ENCODE peak calls at places on chromosome 18, in six cellular contexts. D is brain microvascular endothelial cell, X is right cardiac atrium, J is adrenal gland, Y is GM23338, A is esophagus squamous epithelium. E is an unnamed sample.
A peak's percentile ranks its signal among the peaks of the same experiment; 100 is the strongest.

GRCh38 chr18:42107287-42108045 is 152.4 kb downstream of the PIK3C3 start:
- DNase-seq in D (no peak), X (no peak), J (no peak), Y (no peak), A (no peak), E (no peak)

GRCh38 chr18:37249895-37250618 is 315.5 kb downstream of the CELF4 start:
- DNase-seq in D (no peak), X (no peak), J (no peak), Y (no peak), A (no peak), E (no peak)

GRCh38 chr18:79485788-79486355 is 90.1 kb downstream of the NFATC1 start:
- DNase-seq in D (peak; percentile 86), X (peak; percentile 60), J (no peak), Y (no peak), A (no peak), E (peak; percentile 55)

GRCh38 chr18:9103488-9103887 is 989 bp downstream of the NDUFV2 start:
- DNase-seq in D (no peak), X (no peak), J (no peak), Y (no peak), A (no peak), E (peak; percentile 33)

GRCh38 chr18:45248240-45248903 is 366.9 kb upstream of the SLC14A2 start:
- DNase-seq in D (peak; percentile 69), X (peak; percentile 42), J (peak; percentile 42), Y (no peak), A (no peak), E (no peak)

GRCh38 chr18:9323750-9324445 is 10.7 kb upstream of the TWSG1 start:
- DNase-seq in D (no peak), X (no peak), J (no peak), Y (no peak), A (no peak), E (no peak)

GRCh38 chr18:22872894-22873537 is 60.1 kb upstream of the RBBP8 start:
- DNase-seq in D (no peak), X (no peak), J (no peak), Y (no peak), A (no peak), E (peak; percentile 27)

GRCh38 chr18:28127228-28127627 is 49.7 kb downstream of the CDH2 start:
- DNase-seq in D (no peak), X (peak; percentile 67), J (no peak), Y (no peak), A (no peak), E (no peak)

GRCh38 chr18:12391487-12392136 is 14.6 kb upstream of the AFG3L2 start:
- DNase-seq in D (peak; percentile 62), X (no peak), J (peak; percentile 52), Y (peak; percentile 73), A (no peak), E (peak; percentile 86)

GRCh38 chr18:59052965-59053960 is 86.4 kb upstream of the SEC11C start:
- DNase-seq in D (no peak), X (no peak), J (no peak), Y (no peak), A (no peak), E (no peak)

GRCh38 chr18:59921384-59921891 is 21.6 kb downstream of the PMAIP1 start:
- DNase-seq in D (no peak), X (no peak), J (no peak), Y (no peak), A (no peak), E (no peak)

GRCh38 chr18:62164855-62165487 is 21.9 kb downstream of the PIGN start:
- DNase-seq in D (no peak), X (no peak), J (no peak), Y (peak; percentile 59), A (no peak), E (no peak)

GRCh38 chr18:23906658-23907057 is 107.9 kb upstream of the TTC39C start:
- DNase-seq in D (no peak), X (no peak), J (no peak), Y (no peak), A (no peak), E (no peak)

GRCh38 chr18:21051615-21052014 is 60.0 kb downstream of the ROCK1 start:
- DNase-seq in D (no peak), X (no peak), J (no peak), Y (no peak), A (no peak), E (no peak)

GRCh38 chr18:77098033-77098432 is 34.5 kb downstream of the MBP start:
- DNase-seq in D (no peak), X (no peak), J (no peak), Y (no peak), A (no peak), E (no peak)

GRCh38 chr18:61797691-61798590 is 94.9 kb downstream of the RNF152 start:
- DNase-seq in D (no peak), X (no peak), J (no peak), Y (no peak), A (no peak), E (no peak)

GRCh38 chr18:7038330-7038846 is 79.2 kb downstream of the LAMA1 start:
- DNase-seq in D (peak; percentile 99), X (peak; percentile 82), J (peak; percentile 71), Y (peak; percentile 92), A (no peak), E (peak; percentile 69)

GRCh38 chr18:23540867-23541266 is 37.6 kb downstream of the RMC1 start:
- DNase-seq in D (peak; percentile 54), X (no peak), J (peak; percentile 12), Y (no peak), A (no peak), E (no peak)

GRCh38 chr18:49273201-49273880 is 187.1 kb downstream of the DYM start:
- DNase-seq in D (no peak), X (no peak), J (no peak), Y (no peak), A (no peak), E (no peak)

GRCh38 chr18:28728891-28729290 is 552.0 kb upstream of the CDH2 start:
- DNase-seq in D (no peak), X (no peak), J (no peak), Y (no peak), A (no peak), E (no peak)

GRCh38 chr18:45169610-45170009 is 445.7 kb upstream of the SLC14A2 start:
- DNase-seq in D (peak; percentile 88), X (peak; percentile 31), J (peak; percentile 23), Y (no peak), A (no peak), E (peak; percentile 28)

GRCh38 chr18:2794159-2794558 is 52.6 kb upstream of the EMILIN2 start:
- DNase-seq in D (no peak), X (no peak), J (no peak), Y (peak; percentile 52), A (no peak), E (no peak)

GRCh38 chr18:23179416-23179815 is 44.1 kb downstream of the CABLES1 start:
- DNase-seq in D (no peak), X (no peak), J (no peak), Y (no peak), A (no peak), E (no peak)

GRCh38 chr18:75840131-75840530 is 412.6 kb upstream of the SMIM21 start:
- DNase-seq in D (no peak), X (no peak), J (no peak), Y (no peak), A (no peak), E (no peak)

GRCh38 chr18:9708057-9708881 is at the start of gene RAB31:
- DNase-seq in D (peak; percentile 54), X (peak; percentile 96), J (peak; percentile 85), Y (peak; percentile 57), A (peak; percentile 12), E (peak; percentile 91)

GRCh38 chr18:3044931-3045698 is 32.2 kb upstream of the LPIN2 start:
- DNase-seq in D (no peak), X (no peak), J (no peak), Y (no peak), A (no peak), E (peak; percentile 63)

GRCh38 chr18:3886575-3887322 is 436.8 kb downstream of the TGIF1 start:
- DNase-seq in D (no peak), X (peak; percentile 41), J (peak; percentile 60), Y (no peak), A (no peak), E (peak; percentile 54)

GRCh38 chr18:3319399-3319798 is 57.5 kb downstream of the MYL12B start:
- DNase-seq in D (peak; percentile 33), X (no peak), J (no peak), Y (no peak), A (no peak), E (no peak)

GRCh38 chr18:59057969-59058368 is 81.7 kb upstream of the SEC11C start:
- DNase-seq in D (peak; percentile 25), X (no peak), J (no peak), Y (no peak), A (no peak), E (no peak)

GRCh38 chr18:21167641-21168372 is 56.2 kb upstream of the ROCK1 start:
- DNase-seq in D (no peak), X (no peak), J (no peak), Y (peak; percentile 92), A (no peak), E (peak; percentile 78)

GRCh38 chr18:47100214-47100831 is 50.0 kb downstream of the HDHD2 start:
- DNase-seq in D (peak; percentile 48), X (no peak), J (peak; percentile 38), Y (peak; percentile 92), A (no peak), E (peak; percentile 72)

GRCh38 chr18:27073404-27073830 is 111.7 kb downstream of the CHST9 start:
- DNase-seq in D (no peak), X (no peak), J (no peak), Y (no peak), A (no peak), E (no peak)
- H3K27ac ChIP-seq in D (no peak overlapping the region), X (no peak overlapping the region), J (no peak overlapping the region), Y (no peak overlapping the region), A (no peak overlapping the region), E (no peak overlapping the region)

GRCh38 chr18:32968228-32968627 is 195.4 kb upstream of the KLHL14 start:
- DNase-seq in D (no peak), X (no peak), J (no peak), Y (no peak), A (no peak), E (no peak)
- H3K27ac ChIP-seq in D (no peak overlapping the region), X (no peak overlapping the region), J (no peak overlapping the region), Y (no peak overlapping the region), A (no peak overlapping the region), E (no peak overlapping the region)

GRCh38 chr18:74283646-74284045 is 8.1 kb downstream of the CYB5A start:
- DNase-seq in D (no peak), X (peak; percentile 52), J (no peak), Y (no peak), A (no peak), E (no peak)

GRCh38 chr18:74286106-74286856 is 5.5 kb downstream of the CYB5A start:
- DNase-seq in D (no peak), X (no peak), J (no peak), Y (no peak), A (no peak), E (no peak)

GRCh38 chr18:74283255-74283554 is 8.6 kb downstream of the CYB5A start:
- DNase-seq in D (no peak), X (no peak), J (no peak), Y (no peak), A (no peak), E (no peak)

GRCh38 chr18:74282359-74283254 is 9.2 kb downstream of the CYB5A start:
- DNase-seq in D (no peak), X (no peak), J (no peak), Y (peak; percentile 42), A (no peak), E (no peak)

GRCh38 chr18:74284501-74285004 is 7.2 kb downstream of the CYB5A start:
- DNase-seq in D (no peak), X (peak; percentile 59), J (no peak), Y (no peak), A (no peak), E (no peak)
- H3K27ac ChIP-seq in D (no peak overlapping the region), X (peak overlapping the region; percentile 98), J (no peak overlapping the region), Y (peak overlapping the region; percentile 61), A (peak overlapping the region; percentile 31), E (peak overlapping the region; percentile 88)

GRCh38 chr18:65498605-65499004 is 252.2 kb upstream of the CDH7 start:
- DNase-seq in D (no peak), X (no peak), J (no peak), Y (peak; percentile 46), A (no peak), E (no peak)
- H3K27ac ChIP-seq in D (no peak overlapping the region), X (no peak overlapping the region), J (no peak overlapping the region), Y (no peak overlapping the region), A (no peak overlapping the region), E (no peak overlapping the region)